ENCODE peak calls at places on chromosome 9, in eight cellular contexts. T, E, L, P, R, K, W and F are unnamed samples.
A peak's percentile ranks its signal among the peaks of the same experiment; 100 is the strongest.

GRCh38 chr9:114504341-114505186 is 709 bp downstream of the WHRN start:
- DNase-seq in T (peak; percentile 29), E (peak; percentile 90), L (no peak), P (peak; percentile 40), R (no peak), K (peak; percentile 15), W (peak; percentile 11), F (peak; percentile 74)

GRCh38 chr9:97848582-97849237 is 4.3 kb upstream of the FOXE1 start:
- DNase-seq in T (no peak), E (peak; percentile 86), L (no peak), P (no peak), R (no peak), K (no peak), W (no peak), F (no peak)

GRCh38 chr9:91589101-91589553 is 165.5 kb upstream of the NFIL3 start:
- DNase-seq in T (peak; percentile 75), E (no peak), L (peak; percentile 5), P (peak; percentile 96), R (no peak), K (peak; percentile 91), W (no peak), F (no peak)

GRCh38 chr9:80794197-80794596 is 895.1 kb downstream of the TLE1 start:
- DNase-seq in T (no peak), E (no peak), L (no peak), P (no peak), R (no peak), K (no peak), W (no peak), F (no peak)

GRCh38 chr9:91946825-91947224 is 3.2 kb downstream of the ROR2 start:
- DNase-seq in T (no peak), E (no peak), L (no peak), P (peak; percentile 28), R (no peak), K (peak; percentile 39), W (no peak), F (no peak)

GRCh38 chr9:75019022-75019421 is 9.1 kb downstream of the CARNMT1 start:
- DNase-seq in T (no peak), E (no peak), L (no peak), P (no peak), R (no peak), K (no peak), W (no peak), F (no peak)

GRCh38 chr9:221989-222776 is 7.5 kb downstream of the DOCK8 start:
- DNase-seq in T (no peak), E (no peak), L (no peak), P (no peak), R (no peak), K (no peak), W (no peak), F (no peak)

GRCh38 chr9:78009156-78009555 is 22.5 kb downstream of the GNAQ start:
- DNase-seq in T (no peak), E (no peak), L (no peak), P (no peak), R (no peak), K (no peak), W (no peak), F (no peak)

GRCh38 chr9:79598562-79599345 is 27.0 kb downstream of the TLE4 start:
- DNase-seq in T (no peak), E (no peak), L (no peak), P (no peak), R (no peak), K (no peak), W (no peak), F (no peak)

GRCh38 chr9:127185181-127185580 is 62.7 kb upstream of the ANGPTL2 start:
- DNase-seq in T (no peak), E (no peak), L (no peak), P (no peak), R (no peak), K (no peak), W (no peak), F (no peak)

GRCh38 chr9:18122156-18122555 is 351.8 kb upstream of the ADAMTSL1 start:
- DNase-seq in T (no peak), E (no peak), L (no peak), P (peak; percentile 34), R (no peak), K (peak; percentile 28), W (no peak), F (no peak)

GRCh38 chr9:34179528-34180138 is 790 bp downstream of the UBAP1 start:
- DNase-seq in T (peak; percentile 42), E (no peak), L (no peak), P (peak; percentile 66), R (no peak), K (peak; percentile 91), W (no peak), F (no peak)

GRCh38 chr9:84779892-84780291 is 110.4 kb downstream of the NTRK2 start:
- DNase-seq in T (no peak), E (no peak), L (no peak), P (no peak), R (no peak), K (peak; percentile 8), W (no peak), F (no peak)

GRCh38 chr9:84780385-84780784 is 110.9 kb downstream of the NTRK2 start:
- DNase-seq in T (no peak), E (no peak), L (no peak), P (no peak), R (no peak), K (no peak), W (no peak), F (no peak)

GRCh38 chr9:84782228-84782866 is 112.8 kb downstream of the NTRK2 start:
- DNase-seq in T (peak; percentile 9), E (no peak), L (no peak), P (no peak), R (no peak), K (peak; percentile 9), W (no peak), F (no peak)

GRCh38 chr9:84778537-84778936 is 109.0 kb downstream of the NTRK2 start:
- DNase-seq in T (no peak), E (no peak), L (no peak), P (no peak), R (no peak), K (no peak), W (no peak), F (no peak)

GRCh38 chr9:84781431-84781830 is 111.9 kb downstream of the NTRK2 start:
- DNase-seq in T (peak; percentile 42), E (no peak), L (no peak), P (peak; percentile 14), R (no peak), K (peak; percentile 2), W (no peak), F (no peak)
- TF ChIP-seq CTCF in T (peak; percentile 44), E (no peak), L (peak; percentile 30), P (peak; percentile 33), R (peak; percentile 28), K (peak; percentile 27), W (no peak), F (peak; percentile 70)

DNA sequence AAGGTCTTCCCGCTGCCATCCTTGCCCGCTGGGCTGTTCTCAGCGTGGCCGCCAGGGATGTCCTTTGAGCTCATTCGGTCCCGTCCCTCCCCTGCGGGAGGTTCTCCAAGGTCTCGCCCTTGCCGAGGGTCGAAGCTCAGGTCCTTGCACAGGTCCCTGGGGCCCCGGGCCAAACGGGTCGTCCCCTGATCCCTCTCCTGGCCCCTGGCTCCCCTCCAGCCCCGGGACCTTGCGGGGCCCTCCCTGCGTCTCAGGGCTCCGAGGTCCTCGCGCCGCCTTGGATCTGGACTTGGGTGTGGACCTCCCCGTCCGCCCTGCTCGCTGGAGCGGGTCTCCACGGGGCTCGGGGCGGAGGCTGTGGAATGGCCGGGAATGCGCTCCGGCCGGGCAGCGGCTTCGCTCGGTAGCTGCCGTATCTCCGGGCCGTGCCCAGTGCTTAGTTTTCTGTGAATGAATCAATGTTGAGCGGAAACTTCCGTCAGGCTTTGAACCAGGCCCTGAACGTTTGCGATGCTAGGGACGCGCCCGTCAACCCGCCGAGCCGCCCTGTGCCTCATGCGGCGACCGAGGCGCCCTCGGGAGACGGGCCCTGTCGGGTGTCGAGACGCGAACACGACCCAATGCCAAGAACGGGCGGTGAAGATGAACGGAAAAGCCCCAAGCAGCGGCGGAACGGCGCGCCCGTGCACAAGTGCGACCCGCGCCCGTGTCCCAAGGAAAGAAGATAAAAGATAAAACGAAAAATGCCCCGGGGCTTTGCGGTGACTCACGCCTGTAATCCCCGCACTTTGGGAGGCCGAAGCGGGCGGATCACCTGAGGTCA is 779 bp downstream of the RNU6ATAC start:
- DNase-seq in T (peak; percentile 47), E (peak; percentile 93), L (no peak), P (peak; percentile 54), R (no peak), K (peak; percentile 49), W (peak; percentile 68), F (no peak)
- TF ChIP-seq CTCF in T (peak; percentile 47), E (peak; percentile 32), L (peak; percentile 47), P (peak; percentile 46), R (no peak), K (peak; percentile 23), W (peak; percentile 59), F (peak; percentile 62)

GRCh38 chr9:84669293-84670105 is at the start of gene NTRK2:
- DNase-seq in T (peak; percentile 52), E (peak; percentile 89), L (no peak), P (no peak), R (no peak), K (peak; percentile 4), W (no peak), F (peak; percentile 74)

GRCh38 chr9:84669008-84669292 is 579 bp upstream of the NTRK2 start:
- DNase-seq in T (peak; percentile 24), E (no peak), L (no peak), P (peak; percentile 11), R (no peak), K (no peak), W (no peak), F (no peak)

GRCh38 chr9:84668204-84669007 is 1.1 kb upstream of the NTRK2 start:
- DNase-seq in T (peak; percentile 63), E (peak; percentile 92), L (no peak), P (peak; percentile 36), R (no peak), K (peak; percentile 36), W (no peak), F (peak; percentile 93)

GRCh38 chr9:84670106-84670800 is 724 bp downstream of the NTRK2 start:
- DNase-seq in T (no peak), E (peak; percentile 87), L (no peak), P (no peak), R (no peak), K (no peak), W (no peak), F (no peak)

GRCh38 chr9:84667571-84668203 is 1.8 kb upstream of the NTRK2 start:
- DNase-seq in T (peak; percentile 43), E (peak; percentile 87), L (no peak), P (peak; percentile 44), R (no peak), K (peak; percentile 19), W (no peak), F (no peak)
- TF ChIP-seq CTCF in T (peak; percentile 64), E (no peak), L (peak; percentile 44), P (peak; percentile 55), R (no peak), K (peak; percentile 53), W (no peak), F (peak; percentile 79)

DNA sequence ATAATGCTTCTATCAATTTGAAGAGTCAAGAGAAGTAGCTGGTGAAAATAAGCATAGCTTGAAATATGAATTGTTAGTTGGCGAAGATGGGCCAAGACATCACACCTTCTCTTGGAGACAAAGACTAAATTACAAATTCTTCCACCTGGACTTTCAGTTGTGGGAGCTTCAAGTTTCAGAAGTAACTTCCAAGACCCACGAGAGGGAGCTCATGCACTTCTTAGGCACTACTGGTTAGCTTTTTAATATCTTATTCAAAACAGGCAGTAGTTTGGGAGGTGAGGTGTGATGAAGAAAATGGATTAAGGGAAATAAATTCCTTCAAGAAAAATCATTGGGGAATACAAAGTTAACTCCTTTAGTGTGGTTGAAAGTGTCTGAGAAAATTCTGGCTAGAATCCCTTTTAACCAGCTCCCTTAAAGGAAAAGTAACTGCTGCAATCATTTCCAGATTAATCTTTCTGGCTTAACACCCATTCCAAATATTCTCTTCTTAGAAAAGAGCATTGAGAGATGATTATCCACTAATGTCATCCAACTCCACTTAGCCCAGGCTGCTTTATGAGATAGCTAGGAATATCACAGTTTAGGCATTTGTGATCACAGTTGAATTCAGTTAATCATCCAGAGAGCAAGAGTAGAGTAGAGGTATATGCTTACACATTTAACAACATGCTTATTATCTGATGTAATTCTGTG is 139.5 kb upstream of the DMRTA1 start:
- DNase-seq in T (peak; percentile 78), E (no peak), L (peak; percentile 7), P (peak; percentile 91), R (no peak), K (peak; percentile 77), W (no peak), F (no peak)
- TF ChIP-seq CTCF in T (peak; percentile 81), E (no peak), L (peak; percentile 41), P (peak; percentile 88), R (no peak), K (peak; percentile 83), W (no peak), F (peak; percentile 88)